ENCODE peak calls at places on chromosome 15, in six cellular contexts. X, A, J, O, E and K are unnamed samples.

GRCh38 chr15:75640483-75641175 is 605 bp upstream of the IMP3 start:
- DNase-seq in E (no peak), J (peak), O (peak), A (peak), X (peak), K (no peak)

GRCh38 chr15:60744826-60745225 is 265.9 kb upstream of the ICE2 start:
- DNase-seq in O (no peak), E (no peak), J (no peak), A (no peak), X (no peak), K (no peak)

GRCh38 chr15:58462973-58463663 is 31.3 kb downstream of the LIPC start:
- DNase-seq in A (no peak), O (no peak), J (no peak), X (peak), E (no peak), K (no peak)

GRCh38 chr15:76866716-76867321 is 38.3 kb downstream of the SCAPER start:
- DNase-seq in E (no peak), O (peak), J (no peak), X (peak), A (peak), K (peak)

GRCh38 chr15:48803877-48804276 is 7.0 kb downstream of the CEP152 start:
- DNase-seq in X (no peak), A (no peak), J (no peak), O (no peak), E (no peak), K (no peak)

GRCh38 chr15:83248151-83248851 is 36.2 kb downstream of the BNC1 start:
- DNase-seq in O (peak), A (peak), J (peak), E (peak), X (peak), K (no peak)

GRCh38 chr15:90442423-90442822 is 54.4 kb downstream of the IQGAP1 start:
- DNase-seq in X (no peak), A (no peak), J (no peak), E (no peak), O (no peak), K (no peak)

GRCh38 chr15:59894835-59895234 is 109.3 kb upstream of the FOXB1 start:
- DNase-seq in O (no peak), E (no peak), X (no peak), A (no peak), J (no peak), K (no peak)

GRCh38 chr15:91227062-91227461 is 127.0 kb downstream of the SV2B start:
- DNase-seq in O (no peak), A (no peak), X (no peak), J (no peak), E (no peak), K (no peak)

GRCh38 chr15:33985287-33985686 is 17.0 kb downstream of the CHRM5 start:
- DNase-seq in E (no peak), O (no peak), J (no peak), A (no peak), X (no peak), K (peak)

GRCh38 chr15:90881978-90882721 is 2.2 kb upstream of the FES start:
- DNase-seq in O (no peak), E (no peak), A (no peak), X (no peak), J (no peak), K (no peak)

GRCh38 chr15:95932676-95933075 is 397.8 kb upstream of the NR2F2 start:
- DNase-seq in E (no peak), O (no peak), X (no peak), J (no peak), A (peak), K (no peak)

GRCh38 chr15:52056496-52056895 is 37.5 kb downstream of the MAPK6 start:
- DNase-seq in J (no peak), X (no peak), O (no peak), E (no peak), A (no peak), K (no peak)

GRCh38 chr15:69557340-69558137 is 104.9 kb downstream of the RPLP1 start:
- DNase-seq in J (no peak), A (peak), O (no peak), X (peak), E (no peak), K (no peak)

GRCh38 chr15:58447244-58448010 is 15.6 kb downstream of the LIPC start:
- DNase-seq in O (no peak), A (no peak), J (no peak), X (no peak), E (no peak), K (no peak)

GRCh38 chr15:35271371-35272043 is 186.4 kb upstream of the NANOGP8 start:
- DNase-seq in A (no peak), J (no peak), E (no peak), O (no peak), X (no peak), K (no peak)

GRCh38 chr15:92421980-92422379 is 28.3 kb downstream of the ST8SIA2 start:
- DNase-seq in A (no peak), E (no peak), X (no peak), O (no peak), J (no peak), K (no peak)

GRCh38 chr15:90744759-90745402 is 27.7 kb downstream of the BLM start:
- DNase-seq in A (no peak), J (no peak), O (no peak), X (no peak), E (no peak), K (no peak)

GRCh38 chr15:56736308-56736707 is 3.0 kb upstream of the ZNF280D start:
- DNase-seq in E (no peak), O (peak), X (peak), J (no peak), A (no peak), K (no peak)

GRCh38 chr15:56734013-56734625 is 810 bp upstream of the ZNF280D start:
- DNase-seq in A (no peak), J (no peak), X (no peak), E (no peak), O (peak), K (peak)

GRCh38 chr15:56736881-56737707 is 3.8 kb upstream of the ZNF280D start:
- DNase-seq in O (peak), E (no peak), X (no peak), A (no peak), J (no peak), K (no peak)

GRCh38 chr15:56737791-56738190 is 4.5 kb upstream of the ZNF280D start:
- DNase-seq in A (no peak), E (no peak), O (no peak), J (no peak), X (peak), K (no peak)

GRCh38 chr15:56735589-56735988 is 2.3 kb upstream of the ZNF280D start:
- DNase-seq in E (no peak), O (no peak), X (no peak), A (no peak), J (no peak), K (no peak)
- TF ChIP-seq JUND in E (no peak), O (no peak), X (no peak), A (no peak), J (no peak), K (no peak)

DNA sequence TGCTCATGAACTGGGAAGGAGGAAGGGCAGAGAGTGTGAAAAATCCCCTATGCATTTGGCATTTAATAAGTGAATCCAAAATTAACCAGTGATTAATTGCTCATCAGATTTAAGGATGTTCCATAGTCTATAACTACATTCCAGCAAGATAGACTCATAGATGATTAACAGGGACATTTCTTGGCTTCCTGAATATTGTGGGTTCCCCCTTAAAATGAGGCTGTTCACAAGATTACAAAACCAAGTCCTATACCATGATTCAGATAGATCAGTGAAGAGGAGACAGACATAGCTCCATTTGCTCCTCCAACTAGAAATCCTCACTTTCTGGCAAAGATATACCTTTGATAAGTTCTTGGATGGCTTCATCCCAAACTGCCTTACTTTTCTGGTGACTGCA is 15.4 kb downstream of the RASGRP1 start:
- DNase-seq in E (no peak), J (no peak), X (no peak), A (no peak), O (no peak), K (no peak)
- TF ChIP-seq JUND in E (no peak), J (no peak), X (no peak), A (no peak), O (no peak), K (no peak)

DNA sequence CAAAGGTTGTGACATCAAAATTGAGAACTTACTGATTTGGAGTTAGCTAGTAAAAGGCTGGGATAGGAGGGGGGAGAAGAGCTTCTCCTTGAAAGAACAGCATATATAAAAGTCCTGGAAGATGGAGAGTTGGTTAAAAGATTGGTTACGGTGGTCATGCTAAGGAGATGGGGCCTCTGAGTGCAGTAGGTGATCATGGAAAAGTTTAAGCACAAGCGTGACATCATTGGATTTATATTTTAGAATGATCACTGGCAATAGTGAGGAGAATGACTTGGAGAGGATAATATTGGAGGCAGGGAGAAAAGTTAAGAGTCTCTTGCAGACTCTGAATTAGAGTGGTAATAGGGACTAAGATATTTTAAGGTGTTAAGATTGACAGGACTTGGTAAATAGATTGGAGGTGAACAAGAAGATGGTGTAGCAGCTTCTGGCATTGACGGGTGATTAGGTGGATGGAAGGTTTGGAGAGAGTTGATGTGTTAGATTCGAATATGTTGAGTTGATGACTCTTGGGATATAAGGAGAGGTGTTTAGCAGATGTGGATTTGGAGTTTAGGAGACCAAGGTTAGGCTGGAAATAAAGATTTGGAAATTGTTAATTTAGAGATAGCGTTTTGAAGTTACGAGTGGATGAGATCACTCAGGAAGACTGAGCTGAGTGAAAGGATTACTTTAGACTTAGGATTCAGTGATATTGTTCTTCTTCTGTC is 19.6 kb downstream of the PIAS1 start:
- DNase-seq in J (no peak), E (no peak), X (no peak), O (no peak), A (no peak), K (no peak)
- TF ChIP-seq JUND in J (no peak), E (no peak), X (no peak), O (no peak), A (no peak), K (no peak)

GRCh38 chr15:45588199-45588910 is 1.2 kb downstream of the BLOC1S6 start:
- DNase-seq in E (no peak), A (no peak), O (no peak), X (peak), J (no peak), K (no peak)

GRCh38 chr15:45589296-45589695 is 2.1 kb downstream of the BLOC1S6 start:
- DNase-seq in A (no peak), J (no peak), E (no peak), X (no peak), O (no peak), K (no peak)

GRCh38 chr15:45594835-45595530 is 7.8 kb downstream of the BLOC1S6 start:
- DNase-seq in E (no peak), O (no peak), J (no peak), X (no peak), A (peak), K (no peak)

GRCh38 chr15:45594322-45594721 is 7.1 kb downstream of the BLOC1S6 start:
- DNase-seq in A (no peak), J (no peak), X (no peak), O (no peak), E (no peak), K (no peak)
- TF ChIP-seq JUND in A (no peak), J (no peak), X (no peak), O (no peak), E (no peak), K (no peak)